ENCODE peak calls at places on chromosomes 6 and 20, in six cellular contexts. F, S, L, W, O and Y are unnamed samples.

GRCh38 chr6:45504947-45505346 is 127.2 kb upstream of the SUPT3H start:
- DNase-seq in F (peak), S (no peak), L (peak), W (no peak), O (no peak), Y (no peak)

GRCh38 chr20:17281478-17281877 is 54.6 kb downstream of the PCSK2 start:
- DNase-seq in F (peak), S (no peak), L (no peak), W (no peak), O (no peak), Y (no peak)

GRCh38 chr20:17083738-17084137 is 143.1 kb upstream of the PCSK2 start:
- DNase-seq in F (peak), S (no peak), L (peak), W (no peak), O (no peak), Y (no peak)

GRCh38 chr6:170212956-170213636 is 77.8 kb downstream of the DLL1 start:
- DNase-seq in F (peak), S (peak), L (no peak), W (no peak), O (no peak), Y (no peak)

GRCh38 chr6:154868143-154868594 is 126.9 kb upstream of the TIAM2 start:
- DNase-seq in F (no peak), S (no peak), L (peak), W (no peak), O (no peak), Y (peak)

GRCh38 chr6:2205396-2205795 is 40.0 kb downstream of the GMDS start:
- DNase-seq in F (no peak), S (no peak), L (no peak), W (no peak), O (no peak), Y (no peak)

GRCh38 chr6:133447924-133448323 is 206.8 kb downstream of the EYA4 start:
- DNase-seq in F (no peak), S (no peak), L (no peak), W (no peak), O (no peak), Y (peak)

GRCh38 chr6:85077098-85077497 is 312.7 kb upstream of the TBX18 start:
- DNase-seq in F (no peak), S (no peak), L (no peak), W (no peak), O (no peak), Y (peak)

GRCh38 chr6:108587258-108588059 is 26.7 kb downstream of the FOXO3 start:
- DNase-seq in F (no peak), S (no peak), L (no peak), W (no peak), O (no peak), Y (peak)

GRCh38 chr6:165615629-165616028 is 47.4 kb downstream of the PDE10A start:
- DNase-seq in F (no peak), S (no peak), L (no peak), W (no peak), O (no peak), Y (peak)

GRCh38 chr6:115078555-115078954 is 735.7 kb upstream of the HS3ST5 start:
- DNase-seq in F (no peak), S (no peak), L (no peak), W (no peak), O (no peak), Y (no peak)

GRCh38 chr20:8082025-8082424 is 50.0 kb upstream of the PLCB1 start:
- DNase-seq in F (no peak), S (no peak), L (no peak), W (no peak), O (no peak), Y (no peak)

GRCh38 chr6:33846226-33846625 is 42.4 kb upstream of the MLN start:
- DNase-seq in F (no peak), S (no peak), L (no peak), W (no peak), O (no peak), Y (no peak)

GRCh38 chr6:106749611-106750010 is 120.2 kb downstream of the QRSL1 start:
- DNase-seq in F (no peak), S (no peak), L (no peak), W (no peak), O (no peak), Y (no peak)

GRCh38 chr20:14142964-14143627 is 147.8 kb downstream of the MACROD2 start:
- DNase-seq in F (no peak), S (no peak), L (no peak), W (no peak), O (no peak), Y (no peak)

GRCh38 chr6:106974999-106975698 is 620 bp upstream of the CD24 start:
- DNase-seq in F (peak), S (peak), L (peak), W (no peak), O (no peak), Y (no peak)

GRCh38 chr6:42781811-42782688 is at the start of gene BICRAL:
- DNase-seq in F (peak), S (peak), L (peak), W (no peak), O (peak), Y (peak)

GRCh38 chr6:140319209-140319608 is 944.8 kb upstream of the CITED2 start:
- DNase-seq in F (no peak), S (no peak), L (no peak), W (no peak), O (no peak), Y (no peak)

GRCh38 chr20:19460386-19460785 is 247.9 kb downstream of the SLC24A3 start:
- DNase-seq in F (no peak), S (no peak), L (no peak), W (no peak), O (no peak), Y (no peak)

GRCh38 chr6:16722616-16723015 is 38.6 kb downstream of the ATXN1 start:
- DNase-seq in F (no peak), S (no peak), L (no peak), W (no peak), O (no peak), Y (no peak)

GRCh38 chr6:101089640-101090039 is 208.5 kb upstream of the ASCC3 start:
- DNase-seq in F (no peak), S (no peak), L (no peak), W (no peak), O (no peak), Y (no peak)

GRCh38 chr6:78799682-78800081 is 67.7 kb upstream of the IRAK1BP1 start:
- DNase-seq in F (no peak), S (no peak), L (no peak), W (no peak), O (no peak), Y (no peak)

GRCh38 chr20:4717816-4718215 is 3.9 kb upstream of the PRND start:
- DNase-seq in F (no peak), S (no peak), L (no peak), W (no peak), O (no peak), Y (peak)

GRCh38 chr6:13702809-13703302 is 8.8 kb downstream of the RANBP9 start:
- DNase-seq in F (no peak), S (no peak), L (no peak), W (no peak), O (no peak), Y (no peak)

GRCh38 chr6:41531591-41532582 is 14.3 kb upstream of the FOXP4 start:
- DNase-seq in F (no peak), S (peak), L (no peak), W (no peak), O (no peak), Y (peak)

GRCh38 chr6:131931063-131931745 is 20.0 kb downstream of the CCN2 start:
- DNase-seq in F (no peak), S (no peak), L (no peak), W (no peak), O (no peak), Y (no peak)

GRCh38 chr6:17001188-17001587 is 100.7 kb upstream of the STMND1 start:
- DNase-seq in F (no peak), S (no peak), L (no peak), W (no peak), O (no peak), Y (no peak)

GRCh38 chr6:43890197-43891062 is 120.4 kb downstream of the VEGFA start:
- DNase-seq in F (peak), S (no peak), L (no peak), W (no peak), O (no peak), Y (no peak)

GRCh38 chr6:112037783-112038216 is 16.1 kb upstream of the CCN6 start:
- DNase-seq in F (no peak), S (no peak), L (no peak), W (peak), O (no peak), Y (peak)

GRCh38 chr20:51220293-51220706 is 197.4 kb upstream of the KCNG1 start:
- DNase-seq in F (peak), S (peak), L (no peak), W (no peak), O (peak), Y (peak)

GRCh38 chr6:137637161-137637560 is 143.0 kb upstream of the OLIG3 start:
- DNase-seq in F (no peak), S (no peak), L (no peak), W (no peak), O (no peak), Y (no peak)

GRCh38 chr6:134678436-134678889 is 271.4 kb downstream of the ALDH8A1 start:
- DNase-seq in F (no peak), S (no peak), L (no peak), W (peak), O (no peak), Y (peak)